ENCODE peak calls at places on chromosomes 12 and 14, in five cellular contexts. L, G, V, P and N are unnamed samples.

GRCh38 chr12:48351022-48351708 is 446 bp upstream of the ZNF641 start:
- DNase-seq in L (no peak), G (no peak), V (peak), P (peak), N (peak)

GRCh38 chr12:95173392-95174251 is 43.6 kb downstream of the FGD6 start:
- DNase-seq in L (no peak), G (no peak), V (peak), P (no peak), N (peak)

GRCh38 chr14:93332032-93332852 is 594 bp downstream of the BTBD7 start:
- DNase-seq in L (no peak), G (no peak), V (peak), P (peak), N (peak)

GRCh38 chr14:99427632-99428315 is 52.9 kb downstream of the SETD3 start:
- DNase-seq in L (no peak), G (no peak), V (no peak), P (no peak), N (no peak)

GRCh38 chr14:96091149-96091693 is 52.1 kb downstream of the C14orf132 start:
- DNase-seq in L (no peak), G (no peak), V (no peak), P (no peak), N (no peak)

GRCh38 chr14:66401447-66402095 is 84.6 kb upstream of the CCDC196 start:
- DNase-seq in L (no peak), G (no peak), V (no peak), P (peak), N (no peak)

GRCh38 chr14:49970474-49971147 is 77.7 kb downstream of the ARF6 start:
- DNase-seq in L (no peak), G (no peak), V (peak), P (no peak), N (no peak)

GRCh38 chr14:61211476-61212262 is 69.5 kb downstream of the TMEM30B start:
- DNase-seq in L (no peak), G (no peak), V (no peak), P (no peak), N (no peak)

GRCh38 chr12:113299619-113300237 is 35.2 kb downstream of the SLC8B1 start:
- DNase-seq in L (no peak), G (peak), V (peak), P (peak), N (peak)

GRCh38 chr12:116091579-116091978 is 185.9 kb downstream of the MED13L start:
- DNase-seq in L (no peak), G (no peak), V (no peak), P (no peak), N (no peak)
- TF ChIP-seq MAX in L (no peak), G (no peak), V (no peak), P (no peak), N (no peak)

GRCh38 chr14:23056956-23057756 is at the start of gene CDH24:
- DNase-seq in L (no peak), G (no peak), V (peak), P (no peak), N (peak)
- TF ChIP-seq POLR2A in L (no peak), G (no peak), V (no peak), P (no peak), N (peak)

GRCh38 chr12:120662879-120663278 is 22.5 kb downstream of the CABP1 start:
- DNase-seq in L (peak), G (no peak), V (no peak), P (no peak), N (no peak)
- TF ChIP-seq RFX5 in L (no peak), G (no peak), V (no peak), P (no peak), N (no peak)

GRCh38 chr12:54018608-54018984 is 9.6 kb upstream of the HOXC6 start:
- DNase-seq in L (no peak), G (no peak), V (peak), P (no peak), N (peak)
- TF ChIP-seq MAX in L (no peak), G (no peak), V (no peak), P (no peak), N (no peak)

GRCh38 chr12:125065021-125065752 is at the start of gene AACS:
- DNase-seq in L (no peak), G (no peak), V (peak), P (peak), N (peak)
- TF ChIP-seq POLR2A in L (peak), G (peak), V (peak), P (peak), N (peak)